ENCODE peak calls at places on chromosomes 1 and 21, in five cellular contexts. K is Panc1, J is astrocyte, L is ovary, I is left lung. X is an unnamed sample.

GRCh38 chr1:147167361-147167760 is 4.9 kb downstream of the PRKAB2 start:
- DNase-seq in K (peak), J (peak), L (no peak), I (no peak), X (peak)

GRCh38 chr1:227559499-227559898 is 3.9 kb upstream of the ZNF678 start:
- DNase-seq in K (no peak), J (no peak), L (no peak), I (no peak), X (no peak)

GRCh38 chr1:203475012-203475981 is at the start of gene PRELP:
- DNase-seq in K (no peak), J (no peak), L (peak), I (no peak), X (no peak)

GRCh38 chr1:28078262-28078661 is 10.1 kb downstream of the EYA3 start:
- DNase-seq in K (no peak), J (no peak), L (no peak), I (no peak), X (no peak)

GRCh38 chr1:84365225-84366221 is 32.8 kb upstream of the DNASE2B start:
- DNase-seq in K (peak), J (peak), L (no peak), I (no peak), X (peak)

GRCh38 chr1:101137144-101138126 is 99.4 kb upstream of the S1PR1 start:
- DNase-seq in K (no peak), J (peak), L (no peak), I (no peak), X (no peak)

GRCh38 chr1:88683516-88683847 is 591 bp upstream of the PKN2 start:
- DNase-seq in K (no peak), J (no peak), L (peak), I (peak), X (no peak)

GRCh38 chr1:233673947-233674431 is 60.1 kb downstream of the KCNK1 start:
- DNase-seq in K (no peak), J (no peak), L (no peak), I (no peak), X (no peak)

GRCh38 chr1:58986996-58987767 is 203.3 kb upstream of the JUN start:
- DNase-seq in K (no peak), J (no peak), L (no peak), I (no peak), X (no peak)

GRCh38 chr1:227469708-227470107 is 93.6 kb upstream of the ZNF678 start:
- DNase-seq in K (no peak), J (no peak), L (no peak), I (no peak), X (no peak)

GRCh38 chr1:20496241-20496661 is 10.2 kb upstream of the CAMK2N1 start:
- DNase-seq in K (no peak), J (peak), L (no peak), I (no peak), X (no peak)
- H3K27ac ChIP-seq in K (no peak), J (peak), L (no peak), I (no peak), X (peak)

GRCh38 chr1:92739669-92740524 is 45.0 kb downstream of the EVI5 start:
- DNase-seq in K (no peak), J (no peak), L (no peak), I (no peak), X (no peak)
- TF ChIP-seq CTCF in K (no peak), J (no peak), L (no peak), I (no peak), X (no peak)

GRCh38 chr1:40532844-40533424 is 1.5 kb downstream of the ZNF684 start:
- DNase-seq in K (peak), J (peak), L (no peak), I (no peak), X (no peak)
- H3K27ac ChIP-seq in K (peak), J (no peak), L (no peak), I (no peak), X (no peak)

DNA sequence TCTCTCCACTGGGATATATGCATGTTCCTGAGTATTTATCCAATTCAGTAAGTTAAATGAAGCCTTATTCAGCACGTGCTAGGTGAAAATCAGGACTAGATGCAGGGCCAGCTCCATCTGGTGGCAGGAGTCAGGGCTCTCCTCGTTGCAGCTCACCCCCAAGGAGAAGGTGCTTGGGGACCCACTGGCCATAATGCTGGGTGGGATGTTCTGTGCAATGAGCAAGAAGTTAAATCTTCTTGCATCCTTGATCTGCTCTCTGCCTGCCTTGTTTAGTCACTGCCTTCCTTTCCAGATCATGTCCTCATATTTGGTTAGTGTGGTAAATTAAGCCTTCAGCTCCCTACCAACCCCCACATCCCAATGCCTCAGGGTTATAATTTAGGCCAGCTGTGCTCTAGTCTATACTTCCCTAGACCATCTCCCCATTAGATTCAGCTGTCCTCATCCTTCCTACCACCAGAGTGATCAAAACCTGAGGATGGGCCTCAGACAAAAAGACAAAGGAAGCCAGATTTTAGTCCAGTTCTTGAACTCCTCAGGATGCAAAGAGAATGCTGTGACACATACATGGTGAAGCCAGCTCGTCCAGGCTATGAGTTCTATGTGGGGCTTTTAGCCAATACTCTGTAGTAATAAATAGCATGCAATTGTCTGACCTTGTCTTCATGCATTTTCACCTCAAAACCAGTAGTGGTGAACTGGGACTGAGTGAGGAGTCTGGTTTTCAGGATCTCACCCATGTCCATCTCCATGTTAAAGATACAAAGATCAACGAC is 55.9 kb downstream of the SEC16B start:
- DNase-seq in K (no peak), J (peak), L (no peak), I (no peak), X (peak)
- TF ChIP-seq CTCF in K (peak), J (peak), L (no peak), I (peak), X (peak)

DNA sequence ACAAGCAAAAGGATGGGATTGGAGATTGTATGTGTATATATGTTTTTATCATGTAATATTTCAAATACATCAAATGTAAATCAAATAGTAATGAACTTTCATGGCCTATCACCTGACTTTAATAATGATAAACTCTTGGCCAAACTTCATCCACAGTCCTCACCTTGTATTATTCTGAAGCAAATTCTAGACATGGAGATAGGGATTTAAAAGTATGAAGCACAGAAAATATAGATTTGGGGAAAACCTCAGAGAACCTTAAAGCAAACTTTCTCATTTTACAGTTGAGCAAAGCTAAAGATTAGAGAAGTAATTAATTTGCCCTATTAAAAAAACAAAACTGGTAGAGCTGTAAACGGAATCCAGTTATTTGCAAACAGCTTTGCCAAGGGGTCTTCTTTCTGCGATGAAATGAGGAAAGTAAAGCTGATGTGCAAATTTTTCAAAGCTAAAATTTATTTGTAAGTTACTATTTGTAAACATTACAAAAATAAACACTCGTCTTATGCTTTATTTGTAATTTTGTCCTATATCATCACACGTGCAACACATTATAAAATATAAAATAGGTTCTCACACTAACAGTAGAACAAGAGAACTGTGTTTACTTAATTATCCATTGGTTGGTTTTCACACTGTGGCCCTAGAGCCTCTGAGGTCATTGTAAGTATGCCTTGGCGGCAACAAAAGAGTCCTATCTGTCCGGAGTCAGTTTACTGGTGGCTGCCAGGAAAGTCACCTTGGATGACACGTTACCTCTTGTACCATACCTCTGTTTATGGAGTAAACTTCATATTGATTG is 20.0 kb upstream of the KIF14 start:
- DNase-seq in K (no peak), J (peak), L (no peak), I (no peak), X (no peak)
- H3K27ac ChIP-seq in K (no peak), J (peak), L (no peak), I (peak), X (peak)

GRCh38 chr1:151146072-151146415 is 387 bp downstream of the SEMA6C start:
- DNase-seq in K (no peak), J (no peak), L (no peak), I (no peak), X (no peak)

GRCh38 chr1:151143986-151144385 is 2.4 kb downstream of the SEMA6C start:
- DNase-seq in K (no peak), J (no peak), L (no peak), I (peak), X (no peak)

GRCh38 chr1:151146416-151147131 is at the start of gene SEMA6C:
- DNase-seq in K (no peak), J (peak), L (peak), I (peak), X (peak)

GRCh38 chr1:151144474-151145157 is 1.8 kb downstream of the SEMA6C start:
- DNase-seq in K (no peak), J (no peak), L (no peak), I (peak), X (no peak)

DNA sequence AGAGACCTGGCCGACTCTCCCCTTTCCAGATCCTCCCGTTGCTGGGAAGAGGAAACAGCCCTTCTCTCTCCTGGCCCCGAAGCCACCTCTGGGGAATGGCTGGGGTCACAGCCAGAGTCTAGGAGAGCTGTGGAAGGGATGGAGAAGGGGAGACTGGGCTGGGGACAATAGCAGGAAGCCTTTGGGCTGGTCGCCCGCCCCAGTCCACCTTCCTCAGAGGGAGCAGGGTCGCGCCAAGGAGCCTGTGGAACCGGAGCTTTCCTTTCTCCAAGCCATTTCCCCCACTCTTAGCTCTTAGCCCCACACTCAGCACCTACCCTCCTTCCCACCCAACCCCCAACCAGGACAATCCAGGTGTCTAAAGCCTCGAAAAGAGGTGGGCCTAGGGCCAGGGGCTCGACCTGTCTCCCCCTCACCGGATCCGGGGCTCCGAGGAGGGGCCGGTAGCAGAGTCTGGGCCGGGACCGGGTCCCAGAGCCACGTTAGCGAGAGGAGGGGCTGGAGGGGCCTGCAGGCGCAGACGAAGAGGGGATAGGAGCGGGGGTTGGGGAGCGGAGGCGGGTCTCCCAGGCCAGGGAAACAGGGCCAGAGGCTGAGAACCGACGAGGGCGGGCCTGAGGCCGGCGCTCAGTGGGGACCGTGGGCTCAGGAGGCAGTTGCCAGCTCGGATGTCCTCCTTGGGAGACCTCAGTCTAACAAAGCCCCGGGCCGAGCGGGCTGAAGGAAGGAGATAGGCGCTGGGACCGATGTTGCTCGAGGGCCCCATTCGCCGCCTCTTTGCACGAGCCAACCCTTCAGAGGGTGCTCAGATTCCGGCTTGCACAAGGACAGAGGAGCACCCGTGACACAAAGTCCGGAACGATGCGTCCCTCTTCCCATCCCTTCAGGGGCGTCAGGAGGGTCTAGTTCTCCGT is 1.0 kb downstream of the SEMA6C start:
- DNase-seq in K (no peak), J (no peak), L (peak), I (peak), X (no peak)
- TF ChIP-seq CTCF in K (no peak), J (no peak), L (no peak), I (no peak), X (no peak)

GRCh38 chr1:232596666-232597303 is 33.1 kb downstream of the SIPA1L2 start:
- DNase-seq in K (no peak), J (no peak), L (no peak), I (no peak), X (no peak)
- H3K27ac ChIP-seq in K (no peak), J (no peak), L (no peak), I (no peak), X (no peak)

GRCh38 chr21:34129971-34130597 is 56.7 kb downstream of the MRPS6 start:
- DNase-seq in K (no peak), J (peak), L (no peak), I (no peak), X (no peak)

GRCh38 chr21:34128674-34129038 is 55.3 kb downstream of the MRPS6 start:
- DNase-seq in K (no peak), J (no peak), L (no peak), I (no peak), X (no peak)

GRCh38 chr21:34128124-34128523 is 54.7 kb downstream of the MRPS6 start:
- DNase-seq in K (no peak), J (no peak), L (no peak), I (no peak), X (no peak)

GRCh38 chr21:34130598-34130985 is 57.2 kb downstream of the MRPS6 start:
- DNase-seq in K (no peak), J (no peak), L (no peak), I (no peak), X (no peak)

GRCh38 chr21:34129039-34129891 is 55.9 kb downstream of the MRPS6 start:
- DNase-seq in K (no peak), J (peak), L (peak), I (no peak), X (peak)
- TF ChIP-seq CTCF in K (peak), J (peak), L (no peak), I (peak), X (peak)

GRCh38 chr1:38482080-38482826 is 377.3 kb downstream of the RRAGC start:
- DNase-seq in K (no peak), J (no peak), L (no peak), I (no peak), X (no peak)
- H3K27ac ChIP-seq in K (no peak), J (no peak), L (no peak), I (peak), X (no peak)